ENCODE peak calls at places on chromosomes 6 and 20, in five cellular contexts. L is right lobe of liver, H is HepG2, F is heart left ventricle, X is lower leg skin. U is an unnamed sample.
A peak's percentile ranks its signal among the peaks of the same experiment; 100 is the strongest.

GRCh38 chr6:34791842-34792604 is at the start of gene BLTP3A:
- DNase-seq in F (peak; percentile 89), H (peak; percentile 59), L (peak; percentile 80), X (peak; percentile 91), U (peak; percentile 93)

GRCh38 chr6:38400764-38401163 is 239.0 kb downstream of the BTBD9 start:
- DNase-seq in F (no peak), X (no peak), H (no peak), L (no peak), U (no peak)

GRCh38 chr6:157069585-157069984 is 253.7 kb downstream of the TMEM242 start:
- DNase-seq in H (no peak), F (no peak), X (no peak), L (no peak), U (no peak)

GRCh38 chr6:137043710-137044365 is 927 bp downstream of the IL20RA start:
- DNase-seq in F (peak; percentile 51), X (no peak), H (no peak), L (no peak), U (peak; percentile 12)

GRCh38 chr6:43763812-43764522 is 6.0 kb upstream of the VEGFA start:
- DNase-seq in X (peak; percentile 45), L (no peak), F (no peak), H (no peak), U (no peak)

GRCh38 chr6:24931752-24932691 is 3.7 kb downstream of the RIPOR2 start:
- DNase-seq in L (no peak), X (no peak), H (no peak), F (no peak), U (no peak)

GRCh38 chr20:62647521-62648317 is 5.4 kb downstream of the SLCO4A1 start:
- DNase-seq in F (no peak), X (no peak), L (no peak), H (no peak), U (no peak)

GRCh38 chr6:82396964-82397761 is 33.5 kb downstream of the TPBG start:
- DNase-seq in H (no peak), L (no peak), X (no peak), F (no peak), U (no peak)

GRCh38 chr6:137654365-137654981 is 160.3 kb upstream of the OLIG3 start:
- DNase-seq in L (no peak), H (no peak), F (no peak), X (no peak), U (no peak)

GRCh38 chr6:149059557-149059956 is 258.0 kb upstream of the TAB2 start:
- DNase-seq in H (no peak), X (no peak), F (no peak), L (no peak), U (no peak)

GRCh38 chr20:23157741-23158140 is 71.6 kb upstream of the CD93 start:
- DNase-seq in X (no peak), L (no peak), F (no peak), H (no peak), U (no peak)

GRCh38 chr6:152979116-152979515 is 3.7 kb downstream of the FBXO5 start:
- DNase-seq in L (no peak), H (no peak), X (no peak), F (no peak), U (no peak)

GRCh38 chr6:14922706-14923105 is 323.2 kb upstream of the JARID2 start:
- DNase-seq in F (no peak), H (no peak), L (no peak), X (no peak), U (no peak)

GRCh38 chr20:11366660-11367059 is 551.0 kb upstream of the BTBD3 start:
- DNase-seq in H (no peak), F (no peak), X (no peak), L (no peak), U (no peak)

GRCh38 chr6:107618672-107619071 is 128.8 kb downstream of the SOBP start:
- DNase-seq in X (no peak), H (no peak), L (no peak), F (no peak), U (no peak)

GRCh38 chr6:135212020-135212806 is 31.1 kb downstream of the MYB start:
- DNase-seq in H (no peak), X (no peak), F (no peak), L (no peak), U (no peak)

GRCh38 chr6:85390775-85391174 is 59.1 kb upstream of the NT5E start:
- DNase-seq in H (no peak), X (no peak), L (no peak), F (no peak), U (no peak)

GRCh38 chr6:142300758-142301251 is 1.0 kb upstream of the ADGRG6 start:
- DNase-seq in L (peak; percentile 59), F (peak; percentile 34), X (peak; percentile 76), H (peak; percentile 52), U (no peak)

GRCh38 chr6:40582892-40583291 is 4.3 kb downstream of the LRFN2 start:
- DNase-seq in H (no peak), X (no peak), F (no peak), L (no peak), U (no peak)

GRCh38 chr6:146901940-146902816 is 302.0 kb upstream of the STXBP5 start:
- DNase-seq in H (peak; percentile 10), F (no peak), L (no peak), X (no peak), U (peak; percentile 45)

DNA sequence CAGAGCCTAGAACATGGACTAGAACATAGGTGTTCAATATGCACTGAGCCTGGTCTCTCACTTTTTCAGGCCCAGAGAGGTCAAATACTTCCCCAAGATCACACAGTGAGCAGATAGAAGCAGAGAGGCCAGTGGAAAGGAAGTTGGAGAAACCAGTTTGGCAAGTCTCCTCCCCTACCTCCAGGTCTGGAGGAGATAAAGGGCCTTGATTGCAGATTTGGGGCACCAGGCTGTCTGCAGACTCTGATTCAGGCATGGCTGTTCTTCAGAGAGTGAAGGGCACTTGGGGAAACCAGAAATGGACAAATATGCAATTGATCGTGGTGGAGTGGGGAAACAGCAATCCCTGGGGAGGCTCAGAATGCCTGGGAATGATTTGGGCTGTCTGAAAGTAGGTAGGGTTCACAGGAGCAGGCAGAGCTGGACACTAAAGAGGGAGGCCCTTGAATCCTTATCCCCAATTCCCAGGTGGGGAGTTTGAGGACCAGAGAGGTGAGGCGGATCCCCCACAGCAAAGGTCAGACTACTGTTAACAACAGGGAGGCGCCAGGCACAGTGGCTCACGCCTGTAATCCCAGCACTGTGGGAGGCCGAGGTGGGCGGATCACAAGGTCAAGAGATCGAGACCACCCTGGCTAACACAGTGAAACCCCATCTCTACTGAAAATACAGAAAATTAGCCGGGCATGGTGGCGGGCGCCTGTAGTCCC is 2.3 kb downstream of the PEDS1 start:
- DNase-seq in L (no peak), F (no peak), X (no peak), H (no peak), U (no peak)
- H3K4me3 ChIP-seq in L (no peak overlapping the region), F (no peak overlapping the region), X (no peak overlapping the region), H (no peak overlapping the region), U (no peak overlapping the region)

GRCh38 chr6:93393554-93394074 is 25.7 kb downstream of the EPHA7 start:
- DNase-seq in X (no peak), L (no peak), F (no peak), H (no peak), U (no peak)

GRCh38 chr6:93391982-93392381 is 27.4 kb downstream of the EPHA7 start:
- DNase-seq in X (no peak), H (no peak), F (no peak), L (no peak), U (no peak)

GRCh38 chr6:93392797-93393196 is 26.6 kb downstream of the EPHA7 start:
- DNase-seq in X (no peak), L (no peak), F (no peak), H (no peak), U (no peak)

GRCh38 chr6:93388070-93388469 is 31.3 kb downstream of the EPHA7 start:
- DNase-seq in F (no peak), H (no peak), L (no peak), X (no peak), U (no peak)

DNA sequence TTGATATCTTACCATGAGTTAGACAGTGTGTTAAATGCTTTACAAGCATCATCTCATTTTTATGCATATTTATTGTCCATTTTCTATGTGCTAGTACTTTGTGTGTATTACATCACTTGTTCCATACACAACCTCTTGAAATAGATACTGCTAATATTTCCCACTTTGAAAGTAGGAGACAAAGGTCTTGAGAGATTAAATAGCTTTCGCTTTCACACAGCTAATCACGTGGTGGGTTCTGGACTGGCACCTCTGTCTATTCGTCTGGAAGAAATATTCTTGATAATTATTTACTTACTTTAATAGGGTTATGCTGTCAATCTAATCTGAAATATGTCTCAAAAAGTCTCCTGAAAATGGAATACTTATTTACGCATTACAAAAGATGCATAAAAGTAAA is 30.2 kb downstream of the EPHA7 start:
- DNase-seq in H (no peak), L (no peak), X (no peak), F (no peak), U (no peak)
- TF ChIP-seq POLR2A in H (no peak), L (no peak), X (no peak), F (no peak), U (no peak)

DNA sequence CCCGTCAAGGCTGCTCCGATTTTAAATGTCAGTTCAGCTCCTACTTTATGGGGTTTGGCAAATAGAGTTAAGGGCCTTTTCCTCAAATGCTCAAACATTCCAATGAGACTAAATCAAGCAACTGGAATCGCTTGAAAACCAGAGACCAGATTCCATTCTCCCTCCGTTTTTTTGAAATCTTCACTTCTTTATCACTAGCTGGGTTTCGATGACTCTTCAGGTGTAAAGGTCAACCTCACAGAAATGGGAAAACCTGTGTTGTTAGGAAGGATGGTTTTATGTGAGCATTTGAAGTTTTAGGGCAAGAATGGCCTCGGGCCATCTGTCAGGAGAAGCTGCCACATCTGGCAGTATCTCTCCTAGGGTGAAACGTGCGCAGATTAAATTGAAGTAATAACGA is 24.9 kb downstream of the TTLL2 start:
- DNase-seq in F (no peak), H (peak; percentile 60), X (no peak), L (no peak), U (no peak)
- H3K4me3 ChIP-seq in F (no peak overlapping the region), H (no peak overlapping the region), X (no peak overlapping the region), L (no peak overlapping the region), U (no peak overlapping the region)

GRCh38 chr6:410555-411395 is 19.2 kb downstream of the IRF4 start:
- DNase-seq in F (no peak), H (no peak), X (no peak), L (no peak), U (no peak)

GRCh38 chr6:408148-408547 is 16.6 kb downstream of the IRF4 start:
- DNase-seq in H (no peak), F (no peak), L (no peak), X (no peak), U (no peak)

GRCh38 chr6:411402-412145 is 20.0 kb downstream of the IRF4 start:
- DNase-seq in H (no peak), L (no peak), X (no peak), F (no peak), U (peak; percentile 22)

GRCh38 chr6:408599-409102 is 17.1 kb downstream of the IRF4 start:
- DNase-seq in H (peak; percentile 65), X (no peak), L (no peak), F (no peak), U (peak; percentile 55)

DNA sequence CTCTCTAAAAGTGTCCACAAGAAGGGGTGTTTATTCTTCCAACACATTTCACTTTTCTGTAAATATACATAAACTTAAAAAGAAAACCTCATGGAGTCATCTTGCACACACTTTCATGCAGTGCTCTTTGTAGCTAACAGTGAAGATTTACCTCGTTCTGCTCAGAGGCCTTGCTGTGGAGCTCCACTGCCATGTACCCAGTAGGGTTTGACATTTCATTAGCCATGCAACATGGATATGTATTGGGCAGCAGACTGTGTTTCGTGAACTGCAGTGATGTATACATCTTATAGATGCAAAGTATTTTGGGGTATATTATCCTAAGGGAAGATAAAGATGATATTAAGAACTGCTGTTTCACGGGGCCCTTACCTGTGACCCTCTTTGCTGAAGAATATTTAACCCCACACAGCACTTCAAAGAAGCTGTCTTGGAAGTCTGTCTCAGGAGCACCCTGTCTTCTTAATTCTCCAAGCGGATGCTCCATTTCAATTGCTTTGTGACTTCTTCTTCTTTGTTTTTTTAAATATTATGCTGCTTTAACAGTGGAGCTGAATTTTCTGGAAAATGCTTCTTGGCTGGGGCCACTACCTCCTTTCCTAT is 17.9 kb downstream of the IRF4 start:
- DNase-seq in L (no peak), X (no peak), H (no peak), F (no peak), U (no peak)
- TF ChIP-seq POLR2A in L (no peak), X (no peak), H (no peak), F (no peak), U (no peak)

U was measured in NB4.